ENCODE peak calls at places on chromosomes 7 and 10, in eight cellular contexts. One of them, this sample, is unnamed.

GRCh38 chr7:139362302-139362701 is 2.6 kb downstream of the LUC7L2 start:
- DNase-seq in cardiac fibroblast: no peak
- DNase-seq in OCI-M1: no peak
- DNase-seq in progenitor cell of endocrine pancreas: no peak
- DNase-seq in HCT116: no peak
- DNase-seq in brain microvascular endothelial cell: no peak
- DNase-seq in mesenchymal stem cell: no peak
- DNase-seq in DMS153: no peak
- DNase-seq in this sample: no peak

GRCh38 chr10:804787-805634 is 115.5 kb upstream of the DIP2C start:
- DNase-seq in HCT116: no peak
- DNase-seq in OCI-M1: no peak
- DNase-seq in cardiac fibroblast: no peak
- DNase-seq in mesenchymal stem cell: no peak
- DNase-seq in DMS153: no peak
- DNase-seq in progenitor cell of endocrine pancreas: no peak
- DNase-seq in brain microvascular endothelial cell: no peak
- DNase-seq in this sample: no peak

GRCh38 chr10:65581426-65582026 is 1344.3 kb upstream of the LRRTM3 start:
- DNase-seq in DMS153: no peak
- DNase-seq in brain microvascular endothelial cell: no peak
- DNase-seq in progenitor cell of endocrine pancreas: no peak
- DNase-seq in mesenchymal stem cell: no peak
- DNase-seq in HCT116: no peak
- DNase-seq in cardiac fibroblast: no peak
- DNase-seq in OCI-M1: peak
- DNase-seq in this sample: no peak

GRCh38 chr7:75798770-75799169 is 14.8 kb downstream of the CCL24 start:
- DNase-seq in HCT116: no peak
- DNase-seq in cardiac fibroblast: no peak
- DNase-seq in OCI-M1: peak
- DNase-seq in DMS153: no peak
- DNase-seq in progenitor cell of endocrine pancreas: no peak
- DNase-seq in mesenchymal stem cell: no peak
- DNase-seq in brain microvascular endothelial cell: no peak
- DNase-seq in this sample: no peak

GRCh38 chr7:4854916-4855315 is 6.9 kb downstream of the PAPOLB start:
- DNase-seq in OCI-M1: no peak
- DNase-seq in HCT116: no peak
- DNase-seq in progenitor cell of endocrine pancreas: no peak
- DNase-seq in brain microvascular endothelial cell: no peak
- DNase-seq in DMS153: no peak
- DNase-seq in cardiac fibroblast: no peak
- DNase-seq in mesenchymal stem cell: peak
- DNase-seq in this sample: no peak

GRCh38 chr7:68792351-68792750 is 805.9 kb upstream of the AUTS2 start:
- DNase-seq in cardiac fibroblast: no peak
- DNase-seq in DMS153: no peak
- DNase-seq in OCI-M1: no peak
- DNase-seq in mesenchymal stem cell: no peak
- DNase-seq in HCT116: no peak
- DNase-seq in progenitor cell of endocrine pancreas: no peak
- DNase-seq in brain microvascular endothelial cell: no peak
- DNase-seq in this sample: no peak

GRCh38 chr7:32539917-32540544 is 44.7 kb downstream of the AVL9 start:
- DNase-seq in mesenchymal stem cell: no peak
- DNase-seq in progenitor cell of endocrine pancreas: no peak
- DNase-seq in DMS153: no peak
- DNase-seq in cardiac fibroblast: no peak
- DNase-seq in HCT116: no peak
- DNase-seq in brain microvascular endothelial cell: no peak
- DNase-seq in OCI-M1: peak
- DNase-seq in this sample: no peak

GRCh38 chr10:130491011-130491697 is 355.0 kb downstream of the GLRX3 start:
- DNase-seq in cardiac fibroblast: no peak
- DNase-seq in brain microvascular endothelial cell: no peak
- DNase-seq in progenitor cell of endocrine pancreas: no peak
- DNase-seq in OCI-M1: no peak
- DNase-seq in mesenchymal stem cell: no peak
- DNase-seq in HCT116: no peak
- DNase-seq in DMS153: no peak
- DNase-seq in this sample: no peak

GRCh38 chr10:128061306-128062300 is 64.6 kb downstream of the MKI67 start:
- DNase-seq in DMS153: no peak
- DNase-seq in OCI-M1: no peak
- DNase-seq in cardiac fibroblast: no peak
- DNase-seq in progenitor cell of endocrine pancreas: no peak
- DNase-seq in brain microvascular endothelial cell: no peak
- DNase-seq in mesenchymal stem cell: no peak
- DNase-seq in HCT116: no peak
- DNase-seq in this sample: no peak

GRCh38 chr10:70412356-70412755 is 8.4 kb downstream of the EIF4EBP2 start:
- DNase-seq in DMS153: no peak
- DNase-seq in brain microvascular endothelial cell: no peak
- DNase-seq in OCI-M1: no peak
- DNase-seq in progenitor cell of endocrine pancreas: no peak
- DNase-seq in mesenchymal stem cell: no peak
- DNase-seq in HCT116: no peak
- DNase-seq in cardiac fibroblast: no peak
- DNase-seq in this sample: no peak

GRCh38 chr10:13943735-13944398 is 357.1 kb downstream of the PRPF18 start:
- DNase-seq in OCI-M1: no peak
- DNase-seq in HCT116: no peak
- DNase-seq in DMS153: no peak
- DNase-seq in mesenchymal stem cell: no peak
- DNase-seq in progenitor cell of endocrine pancreas: no peak
- DNase-seq in brain microvascular endothelial cell: no peak
- DNase-seq in cardiac fibroblast: no peak
- DNase-seq in this sample: no peak

GRCh38 chr10:89119651-89120050 is 87.5 kb downstream of the CH25H start:
- DNase-seq in brain microvascular endothelial cell: no peak
- DNase-seq in HCT116: no peak
- DNase-seq in OCI-M1: no peak
- DNase-seq in mesenchymal stem cell: no peak
- DNase-seq in cardiac fibroblast: no peak
- DNase-seq in DMS153: peak
- DNase-seq in progenitor cell of endocrine pancreas: no peak
- DNase-seq in this sample: no peak

GRCh38 chr10:33612551-33612950 is 278.1 kb upstream of the NRP1 start:
- DNase-seq in brain microvascular endothelial cell: peak
- DNase-seq in progenitor cell of endocrine pancreas: no peak
- DNase-seq in DMS153: no peak
- DNase-seq in OCI-M1: peak
- DNase-seq in mesenchymal stem cell: peak
- DNase-seq in cardiac fibroblast: peak
- DNase-seq in HCT116: no peak
- DNase-seq in this sample: no peak

GRCh38 chr7:82704121-82704520 is 260.5 kb upstream of the CACNA2D1 start:
- DNase-seq in progenitor cell of endocrine pancreas: no peak
- DNase-seq in mesenchymal stem cell: no peak
- DNase-seq in HCT116: no peak
- DNase-seq in brain microvascular endothelial cell: no peak
- DNase-seq in OCI-M1: no peak
- DNase-seq in cardiac fibroblast: no peak
- DNase-seq in DMS153: no peak
- DNase-seq in this sample: no peak

GRCh38 chr7:1388936-1389335 is 70.3 kb downstream of the MICALL2 start:
- DNase-seq in DMS153: no peak
- DNase-seq in cardiac fibroblast: no peak
- DNase-seq in OCI-M1: no peak
- DNase-seq in brain microvascular endothelial cell: no peak
- DNase-seq in HCT116: no peak
- DNase-seq in progenitor cell of endocrine pancreas: no peak
- DNase-seq in mesenchymal stem cell: no peak
- DNase-seq in this sample: no peak

GRCh38 chr10:77244746-77245145 is 392.9 kb downstream of the KCNMA1 start:
- DNase-seq in cardiac fibroblast: no peak
- DNase-seq in mesenchymal stem cell: no peak
- DNase-seq in progenitor cell of endocrine pancreas: no peak
- DNase-seq in DMS153: no peak
- DNase-seq in OCI-M1: no peak
- DNase-seq in brain microvascular endothelial cell: no peak
- DNase-seq in HCT116: no peak
- DNase-seq in this sample: no peak

GRCh38 chr7:46759711-46760480 is 822.0 kb downstream of the TNS3 start:
- DNase-seq in brain microvascular endothelial cell: peak
- DNase-seq in DMS153: no peak
- DNase-seq in mesenchymal stem cell: peak
- DNase-seq in HCT116: no peak
- DNase-seq in progenitor cell of endocrine pancreas: no peak
- DNase-seq in cardiac fibroblast: peak
- DNase-seq in OCI-M1: no peak
- DNase-seq in this sample: no peak

GRCh38 chr10:116410351-116410750 is 17.3 kb upstream of the PNLIPRP3 start:
- DNase-seq in OCI-M1: no peak
- DNase-seq in DMS153: no peak
- DNase-seq in cardiac fibroblast: no peak
- DNase-seq in HCT116: no peak
- DNase-seq in brain microvascular endothelial cell: no peak
- DNase-seq in progenitor cell of endocrine pancreas: no peak
- DNase-seq in mesenchymal stem cell: no peak
- DNase-seq in this sample: no peak

GRCh38 chr7:155527664-155528063 is 18.7 kb downstream of the CNPY1 start:
- DNase-seq in brain microvascular endothelial cell: no peak
- DNase-seq in progenitor cell of endocrine pancreas: no peak
- DNase-seq in cardiac fibroblast: no peak
- DNase-seq in mesenchymal stem cell: no peak
- DNase-seq in DMS153: no peak
- DNase-seq in HCT116: no peak
- DNase-seq in OCI-M1: no peak
- DNase-seq in this sample: no peak

GRCh38 chr7:82729172-82730030 is 285.8 kb upstream of the CACNA2D1 start:
- DNase-seq in DMS153: peak
- DNase-seq in OCI-M1: peak
- DNase-seq in cardiac fibroblast: peak
- DNase-seq in brain microvascular endothelial cell: peak
- DNase-seq in HCT116: peak
- DNase-seq in mesenchymal stem cell: peak
- DNase-seq in progenitor cell of endocrine pancreas: no peak
- DNase-seq in this sample: no peak

GRCh38 chr10:110429301-110429700 is 68.4 kb upstream of the DUSP5 start:
- DNase-seq in HCT116: no peak
- DNase-seq in DMS153: no peak
- DNase-seq in progenitor cell of endocrine pancreas: no peak
- DNase-seq in brain microvascular endothelial cell: no peak
- DNase-seq in cardiac fibroblast: no peak
- DNase-seq in mesenchymal stem cell: no peak
- DNase-seq in OCI-M1: no peak
- DNase-seq in this sample: no peak

GRCh38 chr7:37495574-37496184 is 47.0 kb upstream of the ELMO1 start:
- DNase-seq in HCT116: no peak
- DNase-seq in brain microvascular endothelial cell: peak
- DNase-seq in mesenchymal stem cell: peak
- DNase-seq in progenitor cell of endocrine pancreas: no peak
- DNase-seq in cardiac fibroblast: peak
- DNase-seq in DMS153: no peak
- DNase-seq in OCI-M1: peak
- DNase-seq in this sample: peak

GRCh38 chr7:32507416-32507815 is 12.1 kb downstream of the AVL9 start:
- DNase-seq in HCT116: no peak
- DNase-seq in progenitor cell of endocrine pancreas: no peak
- DNase-seq in brain microvascular endothelial cell: no peak
- DNase-seq in DMS153: no peak
- DNase-seq in cardiac fibroblast: peak
- DNase-seq in OCI-M1: no peak
- DNase-seq in mesenchymal stem cell: peak
- DNase-seq in this sample: no peak

GRCh38 chr10:30823651-30824050 is 194.1 kb upstream of the LYZL2 start:
- DNase-seq in brain microvascular endothelial cell: no peak
- DNase-seq in progenitor cell of endocrine pancreas: no peak
- DNase-seq in HCT116: no peak
- DNase-seq in cardiac fibroblast: no peak
- DNase-seq in DMS153: no peak
- DNase-seq in mesenchymal stem cell: no peak
- DNase-seq in OCI-M1: no peak
- DNase-seq in this sample: no peak

GRCh38 chr10:110704906-110705476 is 60.9 kb downstream of the RBM20 start:
- DNase-seq in DMS153: no peak
- DNase-seq in HCT116: no peak
- DNase-seq in progenitor cell of endocrine pancreas: no peak
- DNase-seq in mesenchymal stem cell: no peak
- DNase-seq in brain microvascular endothelial cell: peak
- DNase-seq in OCI-M1: no peak
- DNase-seq in cardiac fibroblast: no peak
- DNase-seq in this sample: no peak

GRCh38 chr7:151740180-151740845 is 136.6 kb downstream of the PRKAG2 start:
- DNase-seq in brain microvascular endothelial cell: peak
- DNase-seq in HCT116: no peak
- DNase-seq in progenitor cell of endocrine pancreas: no peak
- DNase-seq in mesenchymal stem cell: peak
- DNase-seq in OCI-M1: no peak
- DNase-seq in cardiac fibroblast: no peak
- DNase-seq in DMS153: no peak
- DNase-seq in this sample: no peak

GRCh38 chr10:129725482-129725881 is 238.6 kb downstream of the EBF3 start:
- DNase-seq in progenitor cell of endocrine pancreas: no peak
- DNase-seq in DMS153: no peak
- DNase-seq in cardiac fibroblast: no peak
- DNase-seq in OCI-M1: no peak
- DNase-seq in brain microvascular endothelial cell: no peak
- DNase-seq in mesenchymal stem cell: no peak
- DNase-seq in HCT116: no peak
- DNase-seq in this sample: no peak

GRCh38 chr10:43194861-43195260 is 56.6 kb downstream of the CSGALNACT2 start:
- DNase-seq in cardiac fibroblast: no peak
- DNase-seq in OCI-M1: no peak
- DNase-seq in mesenchymal stem cell: no peak
- DNase-seq in HCT116: no peak
- DNase-seq in DMS153: no peak
- DNase-seq in brain microvascular endothelial cell: no peak
- DNase-seq in progenitor cell of endocrine pancreas: no peak
- DNase-seq in this sample: no peak

GRCh38 chr10:105262666-105263065 is 621.6 kb downstream of the SORCS3 start:
- DNase-seq in OCI-M1: no peak
- DNase-seq in cardiac fibroblast: no peak
- DNase-seq in HCT116: no peak
- DNase-seq in brain microvascular endothelial cell: no peak
- DNase-seq in mesenchymal stem cell: no peak
- DNase-seq in progenitor cell of endocrine pancreas: no peak
- DNase-seq in DMS153: no peak
- DNase-seq in this sample: no peak

GRCh38 chr7:17598846-17599245 is 300.4 kb downstream of the AHR start:
- DNase-seq in cardiac fibroblast: no peak
- DNase-seq in brain microvascular endothelial cell: no peak
- DNase-seq in OCI-M1: no peak
- DNase-seq in progenitor cell of endocrine pancreas: no peak
- DNase-seq in mesenchymal stem cell: no peak
- DNase-seq in HCT116: no peak
- DNase-seq in DMS153: peak
- DNase-seq in this sample: no peak

GRCh38 chr10:110488124-110488681 is 9.5 kb upstream of the DUSP5 start:
- DNase-seq in brain microvascular endothelial cell: peak
- DNase-seq in OCI-M1: peak
- DNase-seq in mesenchymal stem cell: no peak
- DNase-seq in DMS153: peak
- DNase-seq in progenitor cell of endocrine pancreas: no peak
- DNase-seq in HCT116: no peak
- DNase-seq in cardiac fibroblast: no peak
- DNase-seq in this sample: no peak

GRCh38 chr10:114245128-114245791 is 6.2 kb downstream of the VWA2 start:
- DNase-seq in cardiac fibroblast: no peak
- DNase-seq in OCI-M1: no peak
- DNase-seq in HCT116: no peak
- DNase-seq in brain microvascular endothelial cell: no peak
- DNase-seq in DMS153: no peak
- DNase-seq in progenitor cell of endocrine pancreas: no peak
- DNase-seq in mesenchymal stem cell: no peak
- DNase-seq in this sample: no peak

GRCh38 chr7:102072636-102073209 is 213.9 kb upstream of the SH2B2 start:
- DNase-seq in brain microvascular endothelial cell: no peak
- DNase-seq in cardiac fibroblast: peak
- DNase-seq in HCT116: no peak
- DNase-seq in mesenchymal stem cell: no peak
- DNase-seq in DMS153: no peak
- DNase-seq in progenitor cell of endocrine pancreas: no peak
- DNase-seq in OCI-M1: no peak
- DNase-seq in this sample: no peak

This sample was measured in GF-D8.